ENCODE peak calls at places on chromosome 18, in five cellular contexts. O, T, U, Y and S are unnamed samples.
A peak's percentile ranks its signal among the peaks of the same experiment; 100 is the strongest.

GRCh38 chr18:48605408-48605845 is 66.6 kb downstream of the CTIF start:
- DNase-seq in O (no peak), U (no peak), Y (no peak), T (peak; percentile 50), S (no peak)

GRCh38 chr18:45935591-45936335 is 31.4 kb downstream of the EPG5 start:
- DNase-seq in U (no peak), Y (no peak), T (no peak), O (no peak), S (no peak)

GRCh38 chr18:48896875-48897511 is 53.8 kb downstream of the SMAD7 start:
- DNase-seq in O (no peak), Y (no peak), T (no peak), U (no peak), S (peak; percentile 47)

GRCh38 chr18:8982416-8983183 is 119.9 kb upstream of the NDUFV2 start:
- DNase-seq in U (no peak), Y (peak; percentile 21), T (no peak), O (no peak), S (no peak)

GRCh38 chr18:21703241-21703820 is 1.2 kb downstream of the ABHD3 start:
- DNase-seq in U (no peak), T (no peak), O (no peak), Y (peak; percentile 14), S (no peak)

GRCh38 chr18:986071-986470 is 81.4 kb downstream of the ADCYAP1 start:
- DNase-seq in U (no peak), O (no peak), Y (no peak), T (no peak), S (no peak)

GRCh38 chr18:48711651-48712486 is 173.0 kb downstream of the CTIF start:
- DNase-seq in T (no peak), O (peak; percentile 59), U (no peak), Y (peak; percentile 33), S (no peak)

GRCh38 chr18:73717570-73717969 is 430.1 kb downstream of the FBXO15 start:
- DNase-seq in Y (no peak), O (no peak), T (no peak), U (no peak), S (no peak)

GRCh38 chr18:47772374-47773248 is 157.8 kb downstream of the SMAD2 start:
- DNase-seq in Y (peak; percentile 32), O (peak; percentile 65), U (peak; percentile 28), T (peak; percentile 78), S (peak; percentile 74)

GRCh38 chr18:22166070-22166972 is 3.1 kb upstream of the GATA6 start:
- DNase-seq in O (no peak), U (peak; percentile 79), Y (no peak), T (no peak), S (no peak)

GRCh38 chr18:73288813-73289212 is 421.0 kb upstream of the NETO1 start:
- DNase-seq in U (no peak), O (no peak), T (no peak), Y (no peak), S (no peak)

GRCh38 chr18:48644029-48644428 is 105.2 kb downstream of the CTIF start:
- DNase-seq in O (no peak), Y (no peak), U (no peak), T (no peak), S (no peak)

GRCh38 chr18:10100236-10100635 is 186.4 kb downstream of the VAPA start:
- DNase-seq in U (no peak), O (no peak), T (no peak), Y (no peak), S (no peak)

GRCh38 chr18:56492136-56492535 is 146.3 kb downstream of the TXNL1 start:
- DNase-seq in O (no peak), U (no peak), T (no peak), Y (no peak), S (no peak)

GRCh38 chr18:4200399-4200798 is 254.7 kb downstream of the DLGAP1 start:
- DNase-seq in O (no peak), Y (no peak), U (no peak), T (no peak), S (no peak)

GRCh38 chr18:45755936-45756335 is 32.0 kb downstream of the SLC14A1 start:
- DNase-seq in O (no peak), Y (no peak), U (peak; percentile 24), T (no peak), S (no peak)

GRCh38 chr18:48543228-48543627 is 4.4 kb downstream of the CTIF start:
- DNase-seq in O (no peak), U (peak; percentile 13), T (no peak), Y (no peak), S (no peak)

GRCh38 chr18:24928479-24928878 is 423.5 kb downstream of the ZNF521 start:
- DNase-seq in O (no peak), T (no peak), U (no peak), Y (no peak), S (no peak)
- H3K4me1 ChIP-seq in O (peaks cover 6% of the 10 kb centered on the region), T (peaks cover 3% of the 10 kb centered on the region), U (no peaks in the 10 kb centered on the region), Y (peaks cover 12% of the 10 kb centered on the region), S (no peaks in the 10 kb centered on the region)

DNA sequence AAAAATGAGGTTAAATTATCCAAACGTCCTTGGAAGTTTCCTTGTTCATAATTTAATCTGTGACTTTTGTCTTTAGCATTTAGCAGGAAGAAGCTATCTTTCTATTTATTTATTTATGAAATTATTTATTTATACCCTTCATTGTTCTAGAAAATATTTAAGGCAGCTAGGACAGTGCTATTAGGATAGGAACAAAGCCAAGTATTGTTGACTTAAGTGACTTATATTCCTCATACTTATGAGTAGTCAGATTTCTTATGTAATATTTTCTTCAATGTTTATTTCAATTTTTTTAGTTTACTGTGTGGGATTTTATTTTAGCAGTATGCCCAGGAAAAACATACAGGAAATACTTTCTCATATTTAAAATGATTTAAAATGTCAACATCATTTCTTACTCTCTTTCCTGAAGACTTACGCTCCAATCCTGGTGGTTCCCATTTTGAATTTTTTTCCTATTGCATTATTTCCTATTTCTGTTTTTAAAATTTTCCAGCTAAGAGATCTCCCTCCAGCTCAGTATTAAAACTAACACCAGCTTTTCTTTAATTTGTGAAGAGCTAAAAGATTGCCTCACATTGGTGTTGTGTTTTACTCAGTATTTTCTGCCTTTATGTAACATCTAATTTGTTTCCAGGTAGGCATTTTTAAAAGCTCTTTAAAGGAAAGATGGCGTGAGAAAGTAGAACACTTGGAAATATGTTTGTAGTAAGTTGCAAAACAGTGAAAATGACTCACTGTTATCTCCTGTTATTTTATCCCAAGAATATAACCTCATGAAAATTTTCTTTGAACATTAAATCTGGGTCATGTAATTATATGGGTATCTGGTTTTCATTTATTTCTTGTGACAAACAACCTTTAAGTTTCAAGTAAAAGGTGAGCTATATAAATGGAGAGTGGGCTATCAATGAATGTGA is 32.2 kb downstream of the MAPRE2 start:
- DNase-seq in T (no peak), U (no peak), Y (no peak), O (no peak), S (no peak)
- H3K4me1 ChIP-seq in T (peaks cover 3% of the 10 kb centered on the region), U (peaks cover 5% of the 10 kb centered on the region), Y (peaks cover 2% of the 10 kb centered on the region), O (peaks cover 62% of the 10 kb centered on the region), S (no peaks in the 10 kb centered on the region)

GRCh38 chr18:63312731-63313408 is 6.7 kb downstream of the BCL2 start:
- DNase-seq in Y (no peak), O (no peak), U (no peak), T (no peak), S (no peak)
- H3K4me1 ChIP-seq in Y (peaks cover 14% of the 10 kb centered on the region), O (peaks cover 49% of the 10 kb centered on the region), U (peaks cover 11% of the 10 kb centered on the region), T (no peaks in the 10 kb centered on the region), S (peaks cover 25% of the 10 kb centered on the region)

GRCh38 chr18:23828426-23828825 is 139.2 kb downstream of the LAMA3 start:
- DNase-seq in O (no peak), U (no peak), Y (no peak), T (no peak), S (no peak)

GRCh38 chr18:23825496-23825895 is 136.2 kb downstream of the LAMA3 start:
- DNase-seq in O (no peak), U (no peak), Y (no peak), T (no peak), S (no peak)

GRCh38 chr18:23825978-23826405 is 136.7 kb downstream of the LAMA3 start:
- DNase-seq in T (no peak), U (peak; percentile 82), O (peak; percentile 61), Y (no peak), S (no peak)

GRCh38 chr18:23827681-23828080 is 138.4 kb downstream of the LAMA3 start:
- DNase-seq in U (no peak), O (no peak), T (no peak), Y (no peak), S (no peak)

DNA sequence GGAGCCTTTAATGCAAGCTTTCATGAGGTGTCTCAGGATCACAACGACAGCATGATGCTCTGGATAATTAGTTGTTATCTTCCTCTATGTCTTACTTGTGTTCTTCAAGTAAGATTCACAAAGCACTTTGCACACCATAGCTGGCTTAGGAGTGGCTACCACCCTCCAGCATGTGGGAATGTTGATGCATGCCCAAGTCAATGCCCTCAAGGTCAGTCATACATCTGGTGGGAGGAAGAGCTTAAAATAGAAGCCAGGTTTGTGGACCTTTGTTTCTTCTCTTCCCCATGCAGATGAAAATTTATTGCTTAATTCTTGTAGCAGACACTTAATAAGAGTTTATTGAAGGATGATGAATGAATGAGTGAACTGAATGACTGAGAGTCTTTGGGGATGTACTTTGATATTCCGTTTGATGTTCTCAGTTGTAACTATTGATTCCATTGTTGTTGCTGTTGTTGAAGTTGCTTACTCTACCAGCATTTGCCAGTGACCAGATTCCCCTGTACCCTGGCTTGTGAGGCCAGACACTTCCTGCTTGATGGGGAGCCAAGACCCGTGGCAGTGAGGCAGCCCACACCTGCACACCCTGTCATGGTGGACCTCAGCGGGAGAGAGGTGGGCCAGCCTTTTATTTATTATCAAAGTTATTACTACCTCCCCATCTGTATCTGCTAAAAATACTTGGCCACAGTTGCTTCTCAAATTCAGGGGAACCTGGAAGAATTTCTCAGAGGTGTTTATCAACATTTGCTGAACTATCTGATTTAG is 137.8 kb downstream of the LAMA3 start:
- DNase-seq in Y (no peak), U (no peak), O (no peak), T (no peak), S (no peak)
- H3K4me1 ChIP-seq in Y (no peaks in the 10 kb centered on the region), U (peaks cover 9% of the 10 kb centered on the region), O (peaks cover 13% of the 10 kb centered on the region), T (no peaks in the 10 kb centered on the region), S (no peaks in the 10 kb centered on the region)

GRCh38 chr18:55419939-55420664 is 167.9 kb downstream of the TCF4 start:
- DNase-seq in T (no peak), U (no peak), Y (no peak), O (no peak), S (no peak)

GRCh38 chr18:55418439-55418838 is 169.6 kb downstream of the TCF4 start:
- DNase-seq in T (no peak), O (no peak), Y (no peak), U (no peak), S (no peak)

GRCh38 chr18:55420977-55421611 is 166.9 kb downstream of the TCF4 start:
- DNase-seq in U (no peak), Y (no peak), O (no peak), T (no peak), S (no peak)

GRCh38 chr18:55420665-55420964 is 167.4 kb downstream of the TCF4 start:
- DNase-seq in T (no peak), U (no peak), O (no peak), Y (no peak), S (no peak)

DNA sequence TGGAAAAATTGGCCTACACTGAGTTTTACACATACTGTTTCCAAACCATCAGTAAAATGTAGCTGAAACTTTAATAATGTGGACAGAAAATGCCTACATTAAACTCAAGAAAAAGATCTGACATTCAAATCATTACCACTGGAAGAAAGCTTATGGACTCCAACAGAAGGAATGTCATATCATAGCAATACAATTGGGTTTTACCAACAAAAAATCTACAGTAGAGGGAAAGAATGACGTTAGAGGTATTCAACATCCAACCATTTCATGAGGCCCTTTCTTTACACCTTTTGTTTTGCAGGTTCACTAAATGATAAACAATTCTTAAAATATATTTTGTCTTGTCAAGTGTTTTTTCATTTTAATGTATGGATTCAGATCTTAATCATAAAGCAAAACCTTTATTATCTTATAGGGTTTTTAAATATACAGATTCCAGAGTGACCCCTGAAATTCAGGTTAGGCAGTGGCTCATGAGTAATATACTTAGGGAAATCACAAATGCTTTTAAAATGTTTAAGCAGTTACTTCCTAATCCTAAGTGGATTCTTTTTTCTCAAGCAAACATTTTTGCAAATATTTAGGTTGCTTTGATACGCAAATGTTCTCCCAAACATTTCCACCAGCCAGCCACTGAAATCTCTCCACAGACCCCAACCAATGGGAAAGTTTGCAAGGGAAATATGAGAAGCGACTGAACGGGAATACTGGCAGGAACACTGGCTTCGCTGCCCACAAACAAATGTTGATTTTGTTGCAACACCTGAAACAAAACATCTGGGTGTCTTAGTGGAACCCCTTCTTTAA is 168.7 kb downstream of the TCF4 start:
- DNase-seq in U (no peak), Y (no peak), T (no peak), O (no peak), S (no peak)
- H3K4me1 ChIP-seq in U (peaks cover 3% of the 10 kb centered on the region), Y (peaks cover 6% of the 10 kb centered on the region), T (peaks cover 19% of the 10 kb centered on the region), O (peaks cover 50% of the 10 kb centered on the region), S (no peaks in the 10 kb centered on the region)